ENCODE peak calls at places on chromosome 7, in nine cellular contexts. One of them, this sample, is unnamed.

GRCh38 chr7:103521917-103522316 is 75.9 kb upstream of the SLC26A5 start:
- DNase-seq in RWPE1: no peak
- DNase-seq in foreskin fibroblast: no peak
- DNase-seq in posterior vena cava: no peak
- DNase-seq in mucosa of gallbladder: no peak
- DNase-seq in AML-193: no peak
- DNase-seq in hypothalamus: no peak
- DNase-seq in AG09319: no peak
- DNase-seq in stimulated activated CD8-positive, alpha-beta memory T cell treated with anti-CD3 and anti-CD28 coated beads, Interleukin-2, amount 100 ng/mL, for 1 hour: no peak
- DNase-seq in this sample: no peak

GRCh38 chr7:138247568-138248328 is 171.5 kb downstream of the AKR1D1 start:
- DNase-seq in RWPE1: no peak
- DNase-seq in foreskin fibroblast: no peak
- DNase-seq in posterior vena cava: no peak
- DNase-seq in mucosa of gallbladder: no peak
- DNase-seq in AML-193: no peak
- DNase-seq in hypothalamus: no peak
- DNase-seq in AG09319: no peak
- DNase-seq in stimulated activated CD8-positive, alpha-beta memory T cell treated with anti-CD3 and anti-CD28 coated beads, Interleukin-2, amount 100 ng/mL, for 1 hour: no peak
- DNase-seq in this sample: no peak

GRCh38 chr7:1238363-1239331 is 6.0 kb downstream of the UNCX start:
- DNase-seq in RWPE1: no peak
- DNase-seq in foreskin fibroblast: no peak
- DNase-seq in posterior vena cava: no peak
- DNase-seq in mucosa of gallbladder: no peak
- DNase-seq in AML-193: no peak
- DNase-seq in hypothalamus: no peak
- DNase-seq in AG09319: no peak
- DNase-seq in stimulated activated CD8-positive, alpha-beta memory T cell treated with anti-CD3 and anti-CD28 coated beads, Interleukin-2, amount 100 ng/mL, for 1 hour: no peak
- DNase-seq in this sample: no peak

GRCh38 chr7:38154274-38154673 is 23.8 kb upstream of the STARD3NL start:
- DNase-seq in RWPE1: no peak
- DNase-seq in foreskin fibroblast: no peak
- DNase-seq in posterior vena cava: no peak
- DNase-seq in mucosa of gallbladder: no peak
- DNase-seq in AML-193: no peak
- DNase-seq in hypothalamus: no peak
- DNase-seq in AG09319: no peak
- DNase-seq in stimulated activated CD8-positive, alpha-beta memory T cell treated with anti-CD3 and anti-CD28 coated beads, Interleukin-2, amount 100 ng/mL, for 1 hour: no peak
- DNase-seq in this sample: no peak

GRCh38 chr7:157702311-157703023 is 365.7 kb downstream of the DNAJB6 start:
- DNase-seq in RWPE1: no peak
- DNase-seq in foreskin fibroblast: no peak
- DNase-seq in posterior vena cava: peak
- DNase-seq in mucosa of gallbladder: no peak
- DNase-seq in AML-193: no peak
- DNase-seq in hypothalamus: no peak
- DNase-seq in AG09319: no peak
- DNase-seq in stimulated activated CD8-positive, alpha-beta memory T cell treated with anti-CD3 and anti-CD28 coated beads, Interleukin-2, amount 100 ng/mL, for 1 hour: no peak
- DNase-seq in this sample: no peak

GRCh38 chr7:157668221-157668883 is 331.5 kb downstream of the DNAJB6 start:
- DNase-seq in RWPE1: no peak
- DNase-seq in foreskin fibroblast: no peak
- DNase-seq in posterior vena cava: peak
- DNase-seq in mucosa of gallbladder: no peak
- DNase-seq in AML-193: no peak
- DNase-seq in hypothalamus: no peak
- DNase-seq in AG09319: no peak
- DNase-seq in stimulated activated CD8-positive, alpha-beta memory T cell treated with anti-CD3 and anti-CD28 coated beads, Interleukin-2, amount 100 ng/mL, for 1 hour: no peak
- DNase-seq in this sample: no peak

GRCh38 chr7:143205560-143206293 is 16.1 kb upstream of the TAS2R40 start:
- DNase-seq in RWPE1: no peak
- DNase-seq in foreskin fibroblast: no peak
- DNase-seq in posterior vena cava: no peak
- DNase-seq in mucosa of gallbladder: peak
- DNase-seq in AML-193: peak
- DNase-seq in hypothalamus: no peak
- DNase-seq in AG09319: no peak
- DNase-seq in stimulated activated CD8-positive, alpha-beta memory T cell treated with anti-CD3 and anti-CD28 coated beads, Interleukin-2, amount 100 ng/mL, for 1 hour: no peak
- DNase-seq in this sample: no peak

GRCh38 chr7:14734839-14735321 is 167.7 kb downstream of the DGKB start:
- DNase-seq in RWPE1: no peak
- DNase-seq in foreskin fibroblast: no peak
- DNase-seq in posterior vena cava: peak
- DNase-seq in mucosa of gallbladder: no peak
- DNase-seq in AML-193: no peak
- DNase-seq in hypothalamus: no peak
- DNase-seq in AG09319: no peak
- DNase-seq in stimulated activated CD8-positive, alpha-beta memory T cell treated with anti-CD3 and anti-CD28 coated beads, Interleukin-2, amount 100 ng/mL, for 1 hour: no peak
- DNase-seq in this sample: no peak